ENCODE peak calls at places on chromosomes 7 and 10, in four cellular contexts. C, L, A and V are unnamed samples.

GRCh38 chr10:3292601-3293000 is 120.0 kb upstream of the PITRM1 start:
- DNase-seq in A (no peak), C (no peak), L (no peak), V (no peak)

GRCh38 chr10:103457176-103457712 is 1.5 kb downstream of the CALHM1 start:
- DNase-seq in C (no peak), A (no peak), L (no peak), V (no peak)

GRCh38 chr7:100867040-100867795 is at the start of gene TRIP6:
- DNase-seq in A (peak), C (peak), L (no peak), V (peak)

GRCh38 chr10:60167056-60167455 is 222.6 kb downstream of the ANK3 start:
- DNase-seq in C (no peak), L (no peak), A (no peak), V (no peak)

GRCh38 chr10:91163269-91163708 is 57.2 kb upstream of the PCGF5 start:
- DNase-seq in C (peak), L (no peak), A (peak), V (peak)

GRCh38 chr7:74044366-74045350 is 16.7 kb downstream of the ELN start:
- DNase-seq in A (no peak), L (no peak), C (no peak), V (no peak)

GRCh38 chr7:147804032-147804431 is 786.5 kb upstream of the C7orf33 start:
- DNase-seq in L (no peak), A (no peak), C (no peak), V (no peak)

GRCh38 chr7:90999989-91000979 is 263.9 kb upstream of the FZD1 start:
- DNase-seq in L (no peak), C (no peak), A (no peak), V (peak)

GRCh38 chr7:154927624-154928125 is 75.2 kb downstream of the PAXIP1 start:
- DNase-seq in A (no peak), C (peak), L (peak), V (peak)

GRCh38 chr7:55053651-55054226 is 34.9 kb downstream of the EGFR start:
- DNase-seq in C (no peak), A (no peak), L (no peak), V (peak)

GRCh38 chr7:127391591-127392181 is 822 bp downstream of the ZNF800 start:
- DNase-seq in C (peak), L (no peak), A (peak), V (peak)

GRCh38 chr7:50204576-50204975 is 99.9 kb upstream of the IKZF1 start:
- DNase-seq in C (no peak), A (no peak), L (no peak), V (no peak)

GRCh38 chr7:73830872-73831655 is at the start of gene CLDN4:
- DNase-seq in C (peak), L (peak), A (peak), V (no peak)

GRCh38 chr10:65149878-65150277 is 1628.7 kb downstream of the REEP3 start:
- DNase-seq in C (no peak), L (no peak), A (no peak), V (no peak)

GRCh38 chr7:42151309-42151708 is 85.7 kb downstream of the GLI3 start:
- DNase-seq in C (no peak), L (no peak), A (no peak), V (no peak)

GRCh38 chr7:27187702-27188665 is 3.0 kb upstream of the HOXA11 start:
- DNase-seq in L (no peak), A (peak), C (no peak), V (no peak)

GRCh38 chr7:127976056-127976455 is 55.2 kb downstream of the LRRC4 start:
- DNase-seq in A (no peak), L (no peak), C (no peak), V (no peak)

GRCh38 chr7:84002348-84002747 is 192.2 kb downstream of the SEMA3A start:
- DNase-seq in C (no peak), A (no peak), L (no peak), V (peak)

GRCh38 chr10:71484352-71484751 is 87.6 kb downstream of the CDH23 start:
- DNase-seq in L (no peak), C (no peak), A (no peak), V (no peak)

GRCh38 chr10:58773351-58773750 is 260.7 kb downstream of the BICC1 start:
- DNase-seq in A (no peak), L (no peak), C (no peak), V (no peak)

GRCh38 chr7:135664046-135664589 is 1.8 kb downstream of the STMP1 start:
- DNase-seq in C (no peak), A (no peak), L (no peak), V (peak)

GRCh38 chr10:80154978-80155695 is 22.6 kb downstream of the PLAC9 start:
- DNase-seq in L (no peak), C (no peak), A (no peak), V (peak)

GRCh38 chr10:71564221-71564820 is 155.3 kb downstream of the C10orf105 start:
- DNase-seq in A (no peak), C (no peak), L (no peak), V (no peak)

GRCh38 chr7:39937366-39938153 is 12.5 kb upstream of the CDK13 start:
- DNase-seq in L (no peak), A (no peak), C (no peak), V (peak)

GRCh38 chr10:94314913-94315545 is 47.7 kb downstream of the NOC3L start:
- DNase-seq in C (no peak), L (no peak), A (no peak), V (no peak)

GRCh38 chr7:30974605-30975256 is 11.0 kb downstream of the GHRHR start:
- DNase-seq in C (peak), L (no peak), A (no peak), V (peak)

GRCh38 chr10:26696786-26697162 is 727 bp upstream of the PDSS1 start:
- DNase-seq in C (no peak), L (no peak), A (no peak), V (peak)

GRCh38 chr10:5948999-5949759 is 28.2 kb downstream of the IL15RA start:
- DNase-seq in L (no peak), A (no peak), C (peak), V (peak)

GRCh38 chr7:105906690-105907089 is 30.3 kb upstream of the ATXN7L1 start:
- DNase-seq in C (peak), L (no peak), A (no peak), V (no peak)

GRCh38 chr10:88288621-88289059 is 294.5 kb downstream of the RNLS start:
- DNase-seq in C (no peak), L (no peak), A (no peak), V (peak)

GRCh38 chr10:22505923-22506685 is 160.8 kb downstream of the SPAG6 start:
- DNase-seq in A (no peak), C (peak), L (no peak), V (peak)

GRCh38 chr10:30026578-30026977 is 32.8 kb downstream of the JCAD start:
- DNase-seq in A (no peak), C (no peak), L (no peak), V (no peak)
- H3K4me3 ChIP-seq in A (no peak), C (no peak), L (no peak), V (peak)

DNA sequence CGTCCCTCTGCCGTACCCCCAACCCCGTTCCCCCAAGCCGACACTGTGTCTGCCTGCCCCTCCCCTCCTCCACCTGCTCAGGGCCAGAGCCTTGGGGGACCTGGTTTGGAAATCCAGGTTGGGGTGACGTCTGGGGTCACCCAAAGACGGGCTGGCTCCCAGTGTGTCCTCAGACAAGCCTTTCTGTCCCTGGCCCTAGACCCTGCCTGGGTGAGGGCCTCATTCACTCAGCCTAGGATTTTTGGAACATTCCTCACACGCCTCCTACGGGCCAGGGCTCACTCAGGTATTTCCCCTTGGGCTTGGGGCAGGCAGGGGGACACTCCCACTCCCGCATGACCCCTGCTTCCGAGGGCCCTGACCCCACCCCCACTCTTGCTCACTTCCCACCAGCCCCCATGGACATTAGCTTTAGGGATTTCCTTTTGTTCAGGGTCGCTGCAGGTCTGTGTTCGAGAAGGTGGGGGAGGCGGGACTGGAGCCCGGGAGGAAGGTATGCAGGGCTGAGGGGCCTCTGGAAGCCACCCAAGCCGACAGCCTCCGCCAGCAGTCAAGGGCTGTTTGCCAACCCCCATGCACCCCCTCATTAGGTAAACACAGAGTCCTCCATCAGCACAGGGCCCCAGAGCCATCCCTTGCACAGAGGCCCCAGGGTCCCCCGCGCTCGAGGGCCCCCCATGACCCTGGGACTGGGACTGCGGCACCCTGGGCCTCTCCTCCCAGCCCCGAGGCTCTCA is 35.1 kb downstream of the PDGFA start:
- DNase-seq in L (no peak), C (peak), A (peak), V (no peak)
- H3K4me3 ChIP-seq in L (no peak), C (no peak), A (no peak), V (no peak)

GRCh38 chr7:523436-524336 is 4.0 kb upstream of the PDGFA start:
- DNase-seq in L (no peak), A (no peak), C (peak), V (no peak)
- H3K4me3 ChIP-seq in L (no peak), A (no peak), C (no peak), V (no peak)

DNA sequence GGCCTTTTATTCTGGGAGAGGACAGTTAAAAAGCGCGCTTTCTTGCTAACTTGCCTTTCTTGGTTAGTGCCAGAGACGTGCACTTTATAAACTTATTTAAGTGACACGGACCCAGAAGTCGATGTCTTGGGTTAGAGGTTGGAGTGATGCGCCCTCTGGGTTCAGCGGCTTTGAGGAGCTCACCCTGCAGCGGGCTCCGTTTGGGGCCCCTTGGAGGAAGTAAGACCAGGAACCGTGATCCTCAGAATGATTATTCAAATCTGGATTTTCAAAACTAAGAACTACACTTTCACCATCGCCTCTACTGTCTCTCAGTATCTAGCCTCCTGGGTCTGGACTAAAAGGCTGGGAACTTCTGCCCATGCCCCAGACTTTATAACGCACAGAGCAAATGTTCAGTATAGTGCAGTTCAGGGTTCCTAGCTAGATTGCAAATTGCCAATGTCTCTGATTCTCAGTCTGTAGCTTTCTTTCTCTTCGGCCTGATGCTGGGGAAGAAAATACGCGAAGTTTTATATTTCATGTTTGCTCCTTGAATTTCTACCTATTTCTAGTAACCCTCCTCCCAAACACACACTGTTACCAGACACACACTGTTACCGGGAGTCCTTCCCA is 18.6 kb upstream of the SMO start:
- DNase-seq in C (no peak), A (no peak), L (no peak), V (no peak)
- H3K4me3 ChIP-seq in C (no peak), A (peak), L (no peak), V (no peak)

DNA sequence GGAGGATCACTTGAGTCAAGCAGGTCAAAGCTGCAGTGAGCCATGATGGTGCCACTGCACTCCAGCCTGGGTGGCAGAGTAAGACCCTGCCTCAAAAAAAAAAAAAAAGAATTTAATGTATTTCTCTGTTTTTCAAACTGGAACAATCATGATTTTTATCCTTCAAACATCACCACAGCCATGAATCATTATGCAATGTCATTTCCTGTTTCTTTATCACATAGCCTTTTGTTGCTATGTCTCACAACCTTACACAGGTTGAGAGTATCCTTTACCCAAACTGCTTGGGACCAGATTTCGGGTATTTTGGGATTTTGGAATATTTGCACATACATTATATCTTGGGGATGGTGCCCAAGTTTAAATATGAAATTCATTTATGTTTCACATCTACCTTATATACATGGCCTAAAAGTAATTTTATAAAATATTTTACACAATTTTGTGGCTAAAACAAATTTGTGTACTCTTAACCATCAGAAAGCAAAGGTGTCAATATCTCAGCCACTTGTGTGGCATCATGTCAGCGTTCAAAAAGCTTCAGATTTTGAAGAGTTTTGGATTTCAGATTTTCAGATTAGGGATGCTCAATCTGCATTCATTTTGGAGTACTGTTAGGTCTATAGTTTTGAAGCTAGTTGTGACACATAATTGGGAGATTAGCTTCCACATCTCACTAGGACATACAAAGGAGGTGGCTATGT is 8.2 kb downstream of the NT5C3A start:
- DNase-seq in A (no peak), L (no peak), C (no peak), V (peak)
- H3K4me3 ChIP-seq in A (no peak), L (no peak), C (no peak), V (no peak)

DNA sequence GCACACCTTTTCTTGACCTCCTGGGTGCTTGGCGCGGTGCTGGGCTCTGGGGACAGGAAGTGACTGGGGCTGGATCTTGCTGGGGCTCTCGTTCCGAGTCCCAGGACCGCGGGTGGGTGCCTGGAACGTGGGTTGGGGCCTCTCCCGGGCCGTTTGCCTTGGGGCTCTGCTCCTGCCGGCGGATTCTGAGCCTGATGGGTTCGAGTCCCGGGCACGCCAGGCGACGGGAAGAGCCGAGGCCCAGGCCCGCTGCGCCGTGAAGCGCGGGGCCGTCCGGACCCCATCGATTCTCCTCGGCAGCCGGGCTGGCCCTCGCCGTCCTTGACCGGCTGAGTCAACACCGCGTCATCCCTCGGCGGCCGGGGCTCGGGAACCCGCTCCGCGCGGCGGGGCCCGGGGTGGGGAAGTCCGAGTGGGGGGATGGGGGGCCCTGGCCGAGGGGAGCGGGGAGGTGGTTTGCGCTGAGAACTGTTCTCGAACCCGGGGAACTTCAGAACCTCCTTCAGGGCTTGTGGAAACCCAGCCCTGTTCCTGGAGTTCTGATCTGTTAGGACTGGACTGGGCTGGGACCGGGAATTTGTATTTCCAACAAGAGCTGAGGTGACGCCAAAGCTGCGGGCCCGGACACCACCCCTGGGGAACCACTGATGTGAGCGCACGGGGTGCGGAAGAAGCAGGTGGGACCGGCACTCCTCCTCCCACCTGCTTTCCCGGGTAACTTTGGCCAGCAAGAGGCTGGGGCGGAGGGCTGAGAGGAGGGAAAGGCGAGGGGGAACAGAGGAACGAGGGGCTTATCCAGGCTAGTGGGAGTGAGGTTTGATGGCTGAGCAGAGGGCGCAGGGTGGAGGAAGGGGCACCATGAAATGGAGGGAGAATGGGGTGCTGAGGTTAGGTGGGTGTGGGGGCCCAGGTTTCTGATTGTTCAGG is 6.2 kb downstream of the HHEX start:
- DNase-seq in C (peak), L (no peak), A (no peak), V (no peak)
- H3K4me3 ChIP-seq in C (no peak), L (peak), A (no peak), V (no peak)

DNA sequence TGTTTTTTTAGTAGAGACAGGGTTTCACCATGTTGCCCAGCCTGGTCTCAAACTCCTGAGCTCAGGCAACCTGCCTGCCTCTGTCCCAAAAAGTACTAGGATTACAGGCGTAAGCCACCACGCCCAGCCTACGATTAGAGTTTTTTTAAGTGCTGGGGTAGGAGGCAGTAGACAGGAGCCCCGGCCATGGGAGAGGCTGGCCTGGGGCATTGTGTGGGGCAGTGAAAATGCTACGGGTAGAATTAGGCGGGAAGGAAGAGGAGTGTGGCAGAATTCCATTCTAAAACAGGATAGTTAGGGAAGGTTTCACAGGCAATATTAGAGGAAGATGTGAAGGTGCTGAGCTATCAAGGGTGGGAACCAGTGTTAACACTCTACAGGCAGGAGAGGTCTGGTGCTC is 31.3 kb upstream of the FXYD4 start:
- DNase-seq in C (no peak), A (no peak), L (no peak), V (no peak)
- H3K4me3 ChIP-seq in C (no peak), A (no peak), L (no peak), V (no peak)

GRCh38 chr7:23431596-23432284 is 38.6 kb downstream of the IGF2BP3 start:
- DNase-seq in L (no peak), C (no peak), A (no peak), V (no peak)
- H3K4me3 ChIP-seq in L (no peak), C (no peak), A (no peak), V (no peak)

DNA sequence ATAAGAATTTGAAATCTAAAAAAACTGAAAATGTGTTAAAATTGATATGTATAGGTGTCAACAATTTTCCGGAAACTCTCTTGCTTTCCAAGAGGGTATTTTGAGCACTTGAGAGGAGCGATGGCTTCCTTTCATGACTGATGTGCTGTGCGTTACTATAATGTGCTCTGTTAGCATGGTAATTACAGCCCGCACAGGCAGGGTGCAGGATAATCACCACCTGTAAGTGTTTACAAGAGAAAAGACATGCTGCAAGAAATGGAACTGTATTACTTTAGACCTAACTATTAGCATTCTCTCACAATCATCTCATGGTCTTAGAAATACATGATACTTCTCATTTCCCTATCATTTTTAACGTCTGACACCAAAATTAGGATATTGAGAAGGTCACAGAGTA is 92.4 kb upstream of the ADARB2 start:
- DNase-seq in L (no peak), C (no peak), A (no peak), V (no peak)
- H3K4me3 ChIP-seq in L (no peak), C (no peak), A (no peak), V (no peak)